ENCODE peak calls at places on chromosomes 4 and X, in seven cellular contexts. V, R, S, F, Z, M and P are unnamed samples.

GRCh38 chrX:10314530-10315104 is 157.8 kb downstream of the CLCN4 start:
- DNase-seq in V (no peak), R (no peak), S (no peak), F (no peak), Z (no peak), M (no peak), P (no peak)

GRCh38 chr4:75637176-75637575 is 6.8 kb upstream of the CDKL2 start:
- DNase-seq in V (no peak), R (no peak), S (no peak), F (no peak), Z (no peak), M (no peak), P (peak)

GRCh38 chr4:19254476-19254875 is 997.2 kb upstream of the SLIT2 start:
- DNase-seq in V (no peak), R (no peak), S (no peak), F (no peak), Z (no peak), M (no peak), P (no peak)

GRCh38 chrX:137194164-137194563 is 160.4 kb upstream of the GPR101 start:
- DNase-seq in V (peak), R (no peak), S (peak), F (peak), Z (no peak), M (peak), P (no peak)

GRCh38 chr4:37936889-37937498 is 23.2 kb upstream of the PTTG2 start:
- DNase-seq in V (no peak), R (no peak), S (no peak), F (peak), Z (no peak), M (no peak), P (no peak)

GRCh38 chr4:680931-681645 is 6.7 kb downstream of the MYL5 start:
- DNase-seq in V (no peak), R (no peak), S (peak), F (peak), Z (no peak), M (no peak), P (no peak)

GRCh38 chrX:120446503-120446902 is 22.6 kb downstream of the LAMP2 start:
- DNase-seq in V (no peak), R (peak), S (no peak), F (no peak), Z (no peak), M (no peak), P (peak)

GRCh38 chr4:25358515-25359275 is 18.4 kb upstream of the ANAPC4 start:
- DNase-seq in V (no peak), R (no peak), S (no peak), F (no peak), Z (no peak), M (no peak), P (no peak)

GRCh38 chr4:7828011-7828720 is 111.5 kb downstream of the AFAP1 start:
- DNase-seq in V (no peak), R (peak), S (peak), F (peak), Z (no peak), M (no peak), P (peak)

GRCh38 chr4:54902261-54902660 is 223.1 kb downstream of the KDR start:
- DNase-seq in V (no peak), R (no peak), S (no peak), F (no peak), Z (no peak), M (no peak), P (peak)

GRCh38 chr4:140567722-140568121 is 1.0 kb downstream of the UCP1 start:
- DNase-seq in V (peak), R (no peak), S (no peak), F (no peak), Z (no peak), M (no peak), P (no peak)

GRCh38 chr4:37471971-37472370 is 214.2 kb downstream of the RELL1 start:
- DNase-seq in V (no peak), R (no peak), S (peak), F (no peak), Z (no peak), M (no peak), P (no peak)

GRCh38 chr4:153447175-153447887 is 18.8 kb upstream of the TMEM131L start:
- DNase-seq in V (no peak), R (no peak), S (no peak), F (no peak), Z (no peak), M (no peak), P (no peak)

GRCh38 chr4:153345011-153345981 is 808 bp downstream of the MND1 start:
- DNase-seq in V (no peak), R (no peak), S (peak), F (peak), Z (peak), M (no peak), P (no peak)

GRCh38 chrX:72245461-72246089 is 6.7 kb upstream of the ERCC6L start:
- DNase-seq in V (peak), R (no peak), S (no peak), F (peak), Z (no peak), M (peak), P (no peak)

GRCh38 chr4:101039367-101039766 is 308.0 kb downstream of the PPP3CA start:
- DNase-seq in V (no peak), R (no peak), S (no peak), F (no peak), Z (no peak), M (no peak), P (no peak)

GRCh38 chrX:15679246-15679645 is 14.6 kb upstream of the CLTRN start:
- DNase-seq in V (no peak), R (no peak), S (no peak), F (no peak), Z (no peak), M (no peak), P (no peak)

GRCh38 chr4:337143-337931 is at the start of gene ZNF141:
- DNase-seq in V (peak), R (peak), S (peak), F (peak), Z (peak), M (peak), P (peak)

GRCh38 chrX:23819385-23820234 is 36.6 kb downstream of the SAT1 start:
- DNase-seq in V (no peak), R (no peak), S (no peak), F (no peak), Z (no peak), M (no peak), P (no peak)

GRCh38 chrX:71618303-71618721 is at the start of gene CXCR3:
- DNase-seq in V (no peak), R (no peak), S (peak), F (no peak), Z (no peak), M (no peak), P (no peak)

GRCh38 chrX:88325634-88326033 is 421.4 kb upstream of the CPXCR1 start:
- DNase-seq in V (no peak), R (no peak), S (peak), F (no peak), Z (no peak), M (no peak), P (no peak)

GRCh38 chr4:90027565-90027964 is 99.6 kb upstream of the CCSER1 start:
- DNase-seq in V (no peak), R (no peak), S (peak), F (no peak), Z (no peak), M (no peak), P (no peak)

GRCh38 chr4:17664755-17665154 is 50.3 kb downstream of the MED28 start:
- DNase-seq in V (no peak), R (no peak), S (peak), F (no peak), Z (no peak), M (no peak), P (no peak)

GRCh38 chrX:49977319-49978090 is 55.1 kb downstream of the CLCN5 start:
- DNase-seq in V (no peak), R (no peak), S (no peak), F (peak), Z (no peak), M (no peak), P (no peak)

GRCh38 chr4:183905081-183905592 is at the start of gene STOX2:
- DNase-seq in V (peak), R (peak), S (peak), F (peak), Z (no peak), M (peak), P (no peak)

GRCh38 chr4:86106475-86106874 is 253.4 kb downstream of the MAPK10 start:
- DNase-seq in V (no peak), R (no peak), S (no peak), F (no peak), Z (no peak), M (no peak), P (no peak)

GRCh38 chr4:15684498-15684897 is 2.9 kb downstream of the FAM200B start:
- DNase-seq in V (no peak), R (no peak), S (no peak), F (no peak), Z (no peak), M (no peak), P (no peak)

GRCh38 chr4:122899682-122900081 is 22.7 kb downstream of the NUDT6 start:
- DNase-seq in V (no peak), R (no peak), S (no peak), F (no peak), Z (no peak), M (no peak), P (no peak)

GRCh38 chrX:12013220-12013619 is 125.1 kb upstream of the FRMPD4 start:
- DNase-seq in V (no peak), R (no peak), S (no peak), F (no peak), Z (no peak), M (no peak), P (no peak)

GRCh38 chr4:683982-684571 is 4.9 kb downstream of the SLC49A3 start:
- DNase-seq in V (no peak), R (no peak), S (peak), F (peak), Z (no peak), M (peak), P (no peak)

GRCh38 chrX:16651422-16651821 is 1.5 kb downstream of the S100G start:
- DNase-seq in V (no peak), R (no peak), S (no peak), F (no peak), Z (no peak), M (no peak), P (no peak)

GRCh38 chr4:33850503-33850902 is 2393.8 kb downstream of the ARAP2 start:
- DNase-seq in V (no peak), R (no peak), S (peak), F (no peak), Z (peak), M (no peak), P (peak)

GRCh38 chrX:34584781-34585180 is 72.3 kb downstream of the TMEM47 start:
- DNase-seq in V (no peak), R (no peak), S (no peak), F (no peak), Z (no peak), M (no peak), P (no peak)

GRCh38 chrX:10172867-10173266 is 16.1 kb downstream of the CLCN4 start:
- DNase-seq in V (no peak), R (no peak), S (no peak), F (no peak), Z (no peak), M (no peak), P (no peak)

GRCh38 chr4:88660446-88661294 is 37.0 kb downstream of the NAP1L5 start:
- DNase-seq in V (no peak), R (no peak), S (no peak), F (no peak), Z (no peak), M (no peak), P (peak)

GRCh38 chr4:141771889-141772830 is 135.8 kb downstream of the IL15 start:
- DNase-seq in V (no peak), R (no peak), S (no peak), F (no peak), Z (no peak), M (no peak), P (no peak)

GRCh38 chr4:2402053-2402452 is 16.4 kb downstream of the ZFYVE28 start:
- DNase-seq in V (peak), R (peak), S (peak), F (peak), Z (no peak), M (no peak), P (no peak)